ENCODE peak calls at places on chromosomes 7 and 10, in six cellular contexts. D, Q, O, G, P and L are unnamed samples.
A peak's percentile ranks its signal among the peaks of the same experiment; 100 is the strongest.

GRCh38 chr7:29976673-29977072 is 12.9 kb downstream of the SCRN1 start:
- DNase-seq in D (no peak), P (peak; percentile 89), G (peak; percentile 59), Q (no peak), O (no peak), L (no peak)

GRCh38 chr7:3790803-3791202 is 489.8 kb downstream of the SDK1 start:
- DNase-seq in O (no peak), P (no peak), Q (no peak), D (no peak), G (no peak), L (no peak)

GRCh38 chr7:132336797-132337196 is 239.5 kb downstream of the PLXNA4 start:
- DNase-seq in G (no peak), D (no peak), P (no peak), Q (no peak), O (no peak), L (no peak)

GRCh38 chr10:130757271-130757670 is 554.2 kb downstream of the TCERG1L start:
- DNase-seq in D (no peak), Q (peak; percentile 11), O (no peak), P (no peak), G (no peak), L (no peak)

GRCh38 chr10:27658788-27659187 is 86.8 kb downstream of the MKX start:
- DNase-seq in Q (no peak), D (no peak), G (no peak), O (no peak), P (no peak), L (no peak)

GRCh38 chr10:118118751-118119150 is 72.0 kb upstream of the RAB11FIP2 start:
- DNase-seq in D (no peak), P (no peak), O (no peak), Q (no peak), G (no peak), L (no peak)

GRCh38 chr7:25349283-25349682 is 121.0 kb upstream of the NPVF start:
- DNase-seq in D (no peak), Q (no peak), G (no peak), O (no peak), P (no peak), L (no peak)

GRCh38 chr7:36784991-36785940 is 61.0 kb upstream of the AOAH start:
- DNase-seq in D (no peak), G (no peak), P (peak; percentile 28), O (peak; percentile 54), Q (peak; percentile 44), L (no peak)

GRCh38 chr7:135375908-135376699 is 133.8 kb downstream of the CNOT4 start:
- DNase-seq in Q (no peak), O (no peak), G (no peak), P (no peak), D (no peak), L (no peak)

GRCh38 chr10:62694537-62695126 is 109.9 kb upstream of the ADO start:
- DNase-seq in Q (no peak), O (no peak), P (no peak), G (no peak), D (no peak), L (no peak)

GRCh38 chr7:45987521-45988290 is 66.6 kb upstream of the IGFBP3 start:
- DNase-seq in Q (no peak), D (no peak), O (no peak), G (no peak), P (no peak), L (no peak)

GRCh38 chr10:95640891-95641315 is 15.6 kb downstream of the ALDH18A1 start:
- DNase-seq in D (no peak), O (no peak), P (no peak), G (no peak), Q (no peak), L (no peak)

GRCh38 chr10:101611096-101611495 is 23.0 kb downstream of the DPCD start:
- DNase-seq in O (no peak), G (no peak), P (no peak), Q (no peak), D (no peak), L (no peak)

GRCh38 chr10:121578965-121579364 is 19.3 kb downstream of the FGFR2 start:
- DNase-seq in D (no peak), O (no peak), G (no peak), P (no peak), Q (no peak), L (no peak)

GRCh38 chr7:43454936-43455518 is 127.9 kb upstream of the STK17A start:
- DNase-seq in D (no peak), P (peak; percentile 61), Q (no peak), O (no peak), G (peak; percentile 66), L (peak; percentile 10)

GRCh38 chr7:45146531-45147379 is 10.8 kb upstream of the RAMP3 start:
- DNase-seq in G (no peak), O (no peak), P (no peak), Q (no peak), D (peak; percentile 43), L (no peak)

GRCh38 chr10:34343764-34344163 is 471.3 kb downstream of the PARD3 start:
- DNase-seq in O (no peak), P (peak; percentile 35), Q (no peak), G (peak; percentile 45), D (no peak), L (no peak)

GRCh38 chr7:70706698-70707097 is 425.2 kb upstream of the GALNT17 start:
- DNase-seq in O (no peak), D (no peak), Q (no peak), P (no peak), G (no peak), L (no peak)

GRCh38 chr10:94992811-94993210 is 54.4 kb downstream of the CYP2C9 start:
- DNase-seq in G (no peak), D (no peak), P (no peak), Q (no peak), O (no peak), L (no peak)

GRCh38 chr10:131354380-131354779 is 42.9 kb upstream of the TCERG1L start:
- DNase-seq in Q (no peak), P (no peak), O (no peak), D (no peak), G (no peak), L (no peak)

GRCh38 chr10:80630324-80630723 is 92.6 kb downstream of the SH2D4B start:
- DNase-seq in P (no peak), O (no peak), G (no peak), D (no peak), Q (no peak), L (no peak)

GRCh38 chr10:101995451-101996063 is 60.4 kb downstream of the ARMH3 start:
- DNase-seq in G (peak; percentile 69), P (peak; percentile 55), O (no peak), D (no peak), Q (no peak), L (no peak)

GRCh38 chr7:28509256-28510021 is 97.1 kb downstream of the CREB5 start:
- DNase-seq in Q (no peak), P (peak; percentile 69), D (no peak), O (peak; percentile 63), G (no peak), L (no peak)

GRCh38 chr7:51228386-51228958 is 88.1 kb downstream of the COBL start:
- DNase-seq in Q (no peak), O (no peak), G (no peak), P (no peak), D (no peak), L (no peak)

GRCh38 chr10:32239770-32240169 is 107.2 kb downstream of the EPC1 start:
- DNase-seq in O (no peak), G (peak; percentile 81), P (peak; percentile 74), D (no peak), Q (no peak), L (peak; percentile 53)

GRCh38 chr10:86535057-86535882 is 13.7 kb upstream of the WAPL start:
- DNase-seq in Q (peak; percentile 92), P (no peak), O (peak; percentile 91), D (no peak), G (peak; percentile 23), L (no peak)

GRCh38 chr7:96328016-96328415 is 6.1 kb upstream of the SLC25A13 start:
- DNase-seq in O (no peak), D (no peak), P (no peak), G (no peak), Q (no peak), L (no peak)

GRCh38 chr10:126439947-126440346 is 51.7 kb upstream of the ADAM12 start:
- DNase-seq in P (no peak), Q (no peak), D (no peak), G (no peak), O (no peak), L (no peak)

GRCh38 chr7:43511769-43512515 is 71.0 kb upstream of the STK17A start:
- DNase-seq in D (no peak), G (no peak), P (no peak), Q (no peak), O (no peak), L (no peak)

GRCh38 chr7:141973673-141974072 is at the start of gene TAS2R38:
- DNase-seq in G (no peak), Q (no peak), P (no peak), O (no peak), D (no peak), L (no peak)

GRCh38 chr7:141975806-141976523 is 2.4 kb upstream of the TAS2R38 start:
- DNase-seq in G (peak; percentile 16), P (peak; percentile 29), Q (peak; percentile 84), D (peak; percentile 87), O (peak; percentile 87), L (no peak)

GRCh38 chr7:141978351-141978750 is 4.8 kb upstream of the TAS2R38 start:
- DNase-seq in O (no peak), P (no peak), Q (no peak), D (no peak), G (no peak), L (no peak)

GRCh38 chr7:141976524-141977245 is 3.1 kb upstream of the TAS2R38 start:
- DNase-seq in G (no peak), D (no peak), O (no peak), P (no peak), Q (no peak), L (no peak)

DNA sequence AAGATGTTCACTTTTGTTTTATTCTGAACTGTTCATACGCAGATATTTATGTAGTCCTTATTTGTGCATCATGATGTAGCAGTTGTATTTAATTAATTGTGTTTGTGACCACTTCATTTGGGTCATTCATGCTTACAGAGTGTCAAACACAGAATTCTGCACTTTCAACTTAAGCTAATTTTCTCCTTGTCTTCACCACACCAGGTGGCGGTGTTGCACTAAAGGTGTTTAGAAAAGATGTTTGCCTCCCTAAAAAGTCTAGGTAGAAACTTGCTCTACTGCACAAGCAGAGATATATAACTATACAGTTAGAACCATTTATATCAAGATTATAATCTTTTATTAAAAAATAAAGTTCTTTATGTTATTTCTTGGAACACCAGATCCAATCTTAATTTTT is 1.3 kb upstream of the TAS2R38 start:
- DNase-seq in Q (peak; percentile 46), P (no peak), D (peak; percentile 36), O (no peak), G (no peak), L (no peak)
- TF ChIP-seq CTCF in Q (peak; percentile 11), P (no peak), D (peak; percentile 42), O (no peak), G (no peak), L (no peak)

GRCh38 chr10:9294865-9295264 is 1240.4 kb downstream of the GATA3 start:
- DNase-seq in Q (no peak), G (no peak), O (no peak), P (no peak), D (no peak), L (no peak)
- H3K4me3 ChIP-seq in Q (no peak overlapping the region), G (no peak overlapping the region), O (no peak overlapping the region), P (no peak overlapping the region), D (no peak overlapping the region), L (no peak overlapping the region)

GRCh38 chr10:124092270-124093075 is 925 bp downstream of the CHST15 start:
- DNase-seq in D (peak; percentile 66), Q (peak; percentile 59), P (no peak), O (peak; percentile 85), G (peak; percentile 41), L (no peak)
- TF ChIP-seq CTCF in D (peak; percentile 33), Q (no peak), P (no peak), O (peak; percentile 24), G (no peak), L (peak; percentile 18)

GRCh38 chr10:132644544-132645530 is 107.2 kb downstream of the INPP5A start:
- DNase-seq in G (no peak), O (peak; percentile 39), Q (no peak), P (no peak), D (no peak), L (no peak)
- H3K4me3 ChIP-seq in G (no peak overlapping the region), O (no peak overlapping the region), Q (no peak overlapping the region), P (no peak overlapping the region), D (no peak overlapping the region), L (no peak overlapping the region)